ENCODE peak calls at places on chromosomes 6 and 20, in seven cellular contexts. U is dorsolateral prefrontal cortex, S is psoas muscle, G is heart right ventricle, X is pancreas, L is sigmoid colon, O is upper lobe of left lung. M is an unnamed sample.

GRCh38 chr6:144477841-144478240 is 192.7 kb downstream of the UTRN start:
- DNase-seq in O (no peak), S (no peak), G (no peak), L (no peak), U (no peak), X (no peak), M (no peak)

GRCh38 chr6:10463491-10464481 is 48.9 kb upstream of the TFAP2A start:
- DNase-seq in S (no peak), X (no peak), U (no peak), O (no peak), G (no peak), L (no peak), M (no peak)

GRCh38 chr20:38825901-38826625 is 20.6 kb downstream of the PPP1R16B start:
- DNase-seq in L (no peak), G (no peak), X (peak), S (no peak), U (peak), O (no peak), M (peak)

GRCh38 chr6:80289727-80290126 is 183.3 kb downstream of the BCKDHB start:
- DNase-seq in X (no peak), L (no peak), O (no peak), U (no peak), S (no peak), G (no peak), M (no peak)

GRCh38 chr20:6269163-6269873 is 146.5 kb upstream of the FERMT1 start:
- DNase-seq in U (no peak), G (no peak), L (no peak), X (no peak), O (no peak), S (no peak), M (no peak)

GRCh38 chr6:156427345-156427744 is 349.8 kb upstream of the ARID1B start:
- DNase-seq in X (no peak), S (peak), O (peak), U (peak), L (no peak), G (peak), M (peak)

GRCh38 chr6:128511518-128511917 is 8.9 kb downstream of the PTPRK start:
- DNase-seq in L (no peak), G (no peak), S (no peak), U (no peak), X (no peak), O (no peak), M (no peak)

GRCh38 chr20:41180599-41181333 is 43.4 kb downstream of the PLCG1 start:
- DNase-seq in L (no peak), U (peak), G (no peak), X (peak), S (no peak), O (peak), M (no peak)

GRCh38 chr6:134363323-134364039 is 45.6 kb upstream of the SGK1 start:
- DNase-seq in U (no peak), L (no peak), O (no peak), S (no peak), G (no peak), X (no peak), M (peak)

GRCh38 chr6:129607581-129608186 is 102.3 kb downstream of the ARHGAP18 start:
- DNase-seq in L (no peak), U (no peak), X (no peak), S (no peak), O (no peak), G (no peak), M (no peak)

GRCh38 chr6:26272171-26272631 is 92.8 kb upstream of the BTN3A2 start:
- DNase-seq in U (no peak), L (peak), O (peak), G (peak), X (peak), S (peak), M (no peak)
- TF ChIP-seq CTCF in U (no peak), L (no peak), O (no peak), G (no peak), X (no peak), S (no peak), M (no peak)

GRCh38 chr6:106637718-106638341 is 8.5 kb downstream of the QRSL1 start:
- DNase-seq in U (no peak), G (no peak), X (no peak), S (no peak), O (no peak), L (no peak), M (no peak)

GRCh38 chr6:106639812-106640211 is 10.4 kb downstream of the QRSL1 start:
- DNase-seq in O (no peak), G (no peak), U (no peak), X (no peak), L (no peak), S (no peak), M (no peak)

GRCh38 chr6:106634565-106634964 is 5.2 kb downstream of the QRSL1 start:
- DNase-seq in G (no peak), X (no peak), L (no peak), S (no peak), U (no peak), O (no peak), M (no peak)

GRCh38 chr6:106642476-106642875 is 13.1 kb downstream of the QRSL1 start:
- DNase-seq in U (no peak), X (no peak), O (no peak), G (no peak), L (no peak), S (no peak), M (no peak)

DNA sequence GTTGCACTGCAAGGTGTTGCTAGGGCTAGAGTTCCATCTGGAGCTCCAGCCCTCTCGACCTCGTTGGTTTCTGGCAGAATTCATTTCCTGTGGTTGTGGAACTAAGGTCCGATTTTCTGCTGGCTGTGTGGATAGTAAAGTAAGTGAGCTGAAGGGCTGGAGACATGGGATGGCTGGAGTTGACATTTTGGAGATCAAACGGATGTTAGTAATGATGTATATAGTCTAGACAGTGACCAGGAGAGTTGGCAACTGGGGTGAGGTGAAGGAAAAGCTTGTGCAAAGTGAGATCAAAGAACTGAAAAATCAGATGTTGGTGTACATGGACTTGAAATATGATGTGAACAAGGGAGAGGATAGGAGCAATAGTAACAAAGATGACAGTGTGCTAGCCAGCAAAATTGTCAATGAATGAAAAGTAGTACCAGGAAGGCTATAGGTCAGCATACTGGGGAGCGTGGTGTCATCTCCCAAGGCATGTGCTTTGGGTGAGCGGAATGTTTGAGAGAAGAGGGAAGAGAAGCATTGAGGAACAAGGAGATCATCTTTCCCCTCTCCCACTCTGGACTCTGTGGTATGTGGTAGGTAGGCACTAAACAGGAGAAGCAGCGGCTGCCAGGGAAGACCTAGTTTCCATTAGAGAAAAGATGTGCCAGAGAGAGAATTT is 7.8 kb downstream of the QRSL1 start:
- DNase-seq in S (no peak), X (no peak), L (no peak), G (no peak), U (no peak), O (no peak), M (no peak)
- H3K4me3 ChIP-seq in S (no peak), X (no peak), L (no peak), G (no peak), U (no peak), O (no peak), M (no peak)

GRCh38 chr20:10668677-10669368 is 5.0 kb downstream of the JAG1 start:
- DNase-seq in X (no peak), G (no peak), L (no peak), S (no peak), O (no peak), U (no peak), M (no peak)

GRCh38 chr20:10665791-10666190 is 8.0 kb downstream of the JAG1 start:
- DNase-seq in X (no peak), L (peak), U (no peak), S (no peak), G (no peak), O (no peak), M (no peak)

GRCh38 chr20:10666221-10667076 is 7.3 kb downstream of the JAG1 start:
- DNase-seq in O (no peak), L (no peak), G (no peak), U (no peak), S (no peak), X (no peak), M (no peak)

GRCh38 chr20:10667077-10667401 is 6.8 kb downstream of the JAG1 start:
- DNase-seq in G (peak), L (no peak), X (peak), O (no peak), U (peak), S (peak), M (no peak)

GRCh38 chr20:10667560-10668167 is 6.1 kb downstream of the JAG1 start:
- DNase-seq in S (no peak), U (no peak), L (no peak), G (no peak), O (no peak), X (no peak), M (no peak)
- TF ChIP-seq CTCF in S (no peak), U (no peak), L (no peak), G (no peak), O (no peak), X (no peak), M (no peak)

DNA sequence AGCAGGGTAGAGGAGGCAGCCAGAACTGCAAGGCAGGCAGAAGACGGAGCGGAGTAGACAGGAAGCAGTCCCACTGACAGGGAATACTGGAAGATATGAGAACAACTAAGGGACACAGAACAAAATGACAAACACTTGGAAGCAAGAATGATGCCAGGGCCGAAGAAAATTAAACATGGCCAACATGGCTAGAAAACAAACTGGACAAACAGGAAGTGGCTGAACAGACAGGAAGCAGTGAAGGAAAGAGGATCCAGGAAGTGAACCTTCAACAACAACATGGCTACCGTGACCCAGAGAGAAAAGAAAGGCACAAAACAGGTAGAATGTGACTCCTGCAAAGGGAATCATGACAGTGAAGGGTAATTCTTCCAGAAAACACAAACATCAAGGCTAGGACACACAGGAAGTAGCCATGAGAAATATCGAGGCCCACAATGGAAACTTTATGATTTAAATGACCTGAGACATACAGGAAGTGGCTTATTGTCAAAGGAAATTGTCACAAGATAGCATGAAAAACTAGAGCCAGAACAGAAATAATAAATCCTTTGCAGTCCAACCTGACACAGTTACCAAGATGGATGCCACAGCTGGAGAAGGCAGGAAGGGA is 9.1 kb downstream of the COL11A2 start:
- DNase-seq in G (no peak), L (no peak), U (no peak), O (no peak), S (no peak), X (no peak), M (no peak)
- H3K4me3 ChIP-seq in G (no peak), L (no peak), U (no peak), O (no peak), S (no peak), X (no peak), M (no peak)

DNA sequence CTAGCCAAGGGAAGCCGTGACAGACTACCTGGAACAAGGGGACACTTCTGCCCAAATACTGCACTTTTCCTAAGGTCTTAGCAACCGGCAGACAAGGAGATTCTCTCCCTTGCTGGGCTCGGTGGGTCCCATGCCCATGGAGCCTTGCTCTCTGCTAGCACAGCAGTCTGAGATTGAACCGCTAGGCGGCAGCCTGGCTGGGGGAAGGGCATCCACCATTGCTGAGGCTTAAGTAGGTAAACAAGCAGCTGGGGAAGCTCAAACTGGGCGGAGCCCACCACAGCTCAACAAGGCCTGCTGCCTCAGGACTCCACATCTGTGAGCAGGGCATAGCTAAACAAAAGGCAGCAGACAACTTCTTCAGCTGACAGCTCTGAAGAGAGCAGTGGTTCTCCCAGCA is 87.8 kb upstream of the ASCC3 start:
- DNase-seq in X (no peak), L (no peak), O (no peak), U (no peak), S (no peak), G (no peak), M (no peak)
- TF ChIP-seq CTCF in X (no peak), L (no peak), O (no peak), U (no peak), S (no peak), G (no peak), M (no peak)

GRCh38 chr6:34981951-34982350 is 92.9 kb downstream of the ANKS1A start:
- DNase-seq in S (no peak), U (no peak), X (no peak), G (no peak), L (no peak), O (no peak), M (no peak)
- H3K4me3 ChIP-seq in S (no peak), U (no peak), X (no peak), G (no peak), L (no peak), O (no peak), M (no peak)